ENCODE peak calls at places on chromosome 12, in five cellular contexts. M is HCT116, A is transverse colon, U is fibroblast of lung, F is GM12878. Z is an unnamed sample.
A peak's percentile ranks its signal among the peaks of the same experiment; 100 is the strongest.

GRCh38 chr12:52032431-52032796 is 18.8 kb upstream of the NR4A1 start:
- DNase-seq in A (peak; percentile 74), F (no peak), M (no peak), U (peak; percentile 89), Z (no peak)

GRCh38 chr12:53097207-53097563 is 282 bp upstream of the IGFBP6 start:
- DNase-seq in F (no peak), U (peak; percentile 55), M (no peak), A (no peak), Z (peak; percentile 22)

GRCh38 chr12:46557539-46558373 is 185.2 kb upstream of the SLC38A2 start:
- DNase-seq in A (no peak), U (peak; percentile 49), M (no peak), F (no peak), Z (no peak)

GRCh38 chr12:69008510-69008909 is 75.5 kb upstream of the CPM start:
- DNase-seq in U (peak; percentile 36), F (no peak), M (no peak), A (no peak), Z (peak; percentile 85)

GRCh38 chr12:78406776-78407335 is 457.7 kb upstream of the SYT1 start:
- DNase-seq in U (peak; percentile 44), A (no peak), F (peak; percentile 5), M (no peak), Z (no peak)

GRCh38 chr12:105204916-105205315 is 31.1 kb downstream of the APPL2 start:
- DNase-seq in A (no peak), M (no peak), F (no peak), U (no peak), Z (no peak)

GRCh38 chr12:32399373-32400113 is at the start of gene FGD4:
- DNase-seq in U (peak; percentile 75), F (no peak), A (peak; percentile 41), M (peak; percentile 72), Z (peak; percentile 92)

GRCh38 chr12:112891093-112892024 is 15.4 kb upstream of the OAS1 start:
- DNase-seq in F (no peak), A (no peak), M (no peak), U (no peak), Z (no peak)

GRCh38 chr12:69057742-69058141 is 124.8 kb upstream of the CPM start:
- DNase-seq in A (no peak), F (no peak), M (no peak), U (no peak), Z (no peak)

GRCh38 chr12:45183263-45183662 is 32.6 kb upstream of the ANO6 start:
- DNase-seq in A (no peak), U (peak; percentile 50), M (no peak), F (no peak), Z (peak; percentile 8)

GRCh38 chr12:108649668-108650067 is 16.0 kb upstream of the SELPLG start:
- DNase-seq in M (peak; percentile 86), F (no peak), A (no peak), U (peak; percentile 63), Z (no peak)

GRCh38 chr12:3149505-3150307 is 72.5 kb downstream of the TSPAN9 start:
- DNase-seq in A (no peak), U (no peak), M (no peak), F (no peak), Z (no peak)

GRCh38 chr12:131087302-131087818 is 133.7 kb downstream of the ADGRD1 start:
- DNase-seq in A (no peak), F (no peak), M (no peak), U (no peak), Z (no peak)

GRCh38 chr12:46659844-46660243 is 166.0 kb downstream of the SLC38A4 start:
- DNase-seq in F (no peak), U (no peak), A (no peak), M (no peak), Z (no peak)

GRCh38 chr12:42125372-42125767 is 19.3 kb downstream of the GXYLT1 start:
- DNase-seq in F (no peak), U (no peak), A (no peak), M (no peak), Z (no peak)

GRCh38 chr12:45725631-45726593 is 3.6 kb upstream of the ARID2 start:
- DNase-seq in A (peak; percentile 17), M (no peak), U (peak; percentile 64), F (no peak), Z (peak; percentile 45)

GRCh38 chr12:52971701-52972329 is 22.9 kb downstream of the KRT18 start:
- DNase-seq in U (peak; percentile 44), M (no peak), A (peak; percentile 51), F (no peak), Z (peak; percentile 85)

GRCh38 chr12:66279127-66279712 is 23.1 kb upstream of the HELB start:
- DNase-seq in F (no peak), U (peak; percentile 31), A (no peak), M (peak; percentile 33), Z (peak; percentile 21)

GRCh38 chr12:53999596-54000104 is 311 bp upstream of the HOXC9 start:
- DNase-seq in F (no peak), A (no peak), M (peak; percentile 75), U (peak; percentile 42), Z (peak; percentile 77)

GRCh38 chr12:42327227-42327590 is 1.2 kb downstream of the PPHLN1 start:
- DNase-seq in F (no peak), U (no peak), M (no peak), A (no peak), Z (no peak)

GRCh38 chr12:29616664-29617409 is 119.4 kb upstream of the OVCH1 start:
- DNase-seq in M (peak; percentile 34), U (peak; percentile 86), A (no peak), F (no peak), Z (peak; percentile 68)

GRCh38 chr12:108727868-108728735 is 3.2 kb downstream of the CORO1C start:
- DNase-seq in M (no peak), A (no peak), U (no peak), F (no peak), Z (no peak)

GRCh38 chr12:118749656-118750055 is 231.7 kb upstream of the SRRM4 start:
- DNase-seq in A (no peak), F (no peak), U (no peak), M (no peak), Z (no peak)

GRCh38 chr12:29759950-29760349 is 23.8 kb downstream of the TMTC1 start:
- DNase-seq in A (no peak), M (no peak), F (no peak), U (no peak), Z (no peak)

GRCh38 chr12:19186722-19187661 is 57.5 kb downstream of the PLEKHA5 start:
- DNase-seq in U (peak; percentile 79), F (no peak), A (no peak), M (peak; percentile 31), Z (peak; percentile 32)

GRCh38 chr12:57549909-57550627 is at the start of gene KIF5A:
- DNase-seq in M (no peak), U (no peak), F (no peak), A (peak; percentile 49), Z (peak; percentile 20)

GRCh38 chr12:94545937-94546771 is 86.5 kb upstream of the CEP83 start:
- DNase-seq in M (peak; percentile 77), A (peak; percentile 65), U (peak; percentile 80), F (peak; percentile 19), Z (peak; percentile 51)

GRCh38 chr12:111066744-111067437 is 146.5 kb upstream of the MYL2 start:
- DNase-seq in U (no peak), M (peak; percentile 32), F (no peak), A (no peak), Z (peak; percentile 84)

GRCh38 chr12:111068281-111068680 is 147.9 kb upstream of the MYL2 start:
- DNase-seq in A (no peak), U (no peak), M (no peak), F (no peak), Z (no peak)

GRCh38 chr12:111069886-111070285 is 149.5 kb upstream of the MYL2 start:
- DNase-seq in U (no peak), F (no peak), M (no peak), A (no peak), Z (no peak)

GRCh38 chr12:111064982-111065381 is 144.6 kb upstream of the MYL2 start:
- DNase-seq in U (no peak), F (no peak), A (no peak), M (no peak), Z (no peak)

GRCh38 chr12:111067498-111067897 is 147.1 kb upstream of the MYL2 start:
- DNase-seq in M (no peak), F (no peak), A (no peak), U (no peak), Z (peak; percentile 68)
- H3K27ac ChIP-seq in M (no peak overlapping the region), F (no peak overlapping the region), A (no peak overlapping the region), U (no peak overlapping the region), Z (peak overlapping the region; percentile 87)

DNA sequence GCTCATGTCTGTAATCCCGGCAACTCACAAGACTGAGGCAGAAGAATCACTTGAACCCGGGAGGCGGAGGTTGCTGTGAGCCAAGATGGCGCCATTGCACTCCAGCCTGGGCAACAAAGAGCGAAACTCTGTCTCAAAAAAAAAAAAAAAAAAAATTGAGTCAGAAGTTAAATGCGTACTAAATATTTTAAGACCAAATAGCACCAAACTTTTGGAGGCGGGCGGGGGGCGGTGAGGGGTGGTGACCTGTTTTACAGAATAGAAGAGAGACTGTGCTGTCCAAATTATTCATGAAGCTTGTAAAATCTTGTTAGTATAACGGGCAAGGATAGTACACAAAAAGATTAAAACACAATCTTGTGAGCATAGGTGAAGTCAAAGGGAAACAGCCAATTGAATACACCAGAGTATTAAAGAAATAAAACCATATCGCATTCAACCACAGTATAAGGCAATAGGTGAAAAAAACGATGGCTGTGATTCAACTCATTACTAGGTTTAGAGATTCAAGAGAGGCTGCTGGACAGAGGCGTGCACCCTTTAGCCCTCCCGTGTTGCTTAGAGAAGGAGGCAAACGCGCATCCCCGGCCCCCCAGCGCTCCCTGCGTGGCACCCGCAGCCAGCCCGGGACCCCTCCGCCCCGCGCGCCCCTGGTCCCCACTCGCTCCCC is 571 bp downstream of the ZNF891 start:
- DNase-seq in A (no peak), F (no peak), U (peak; percentile 36), M (no peak), Z (peak; percentile 27)
- TF ChIP-seq CTCF in A (no peak), F (no peak), U (no peak), M (no peak), Z (no peak)

DNA sequence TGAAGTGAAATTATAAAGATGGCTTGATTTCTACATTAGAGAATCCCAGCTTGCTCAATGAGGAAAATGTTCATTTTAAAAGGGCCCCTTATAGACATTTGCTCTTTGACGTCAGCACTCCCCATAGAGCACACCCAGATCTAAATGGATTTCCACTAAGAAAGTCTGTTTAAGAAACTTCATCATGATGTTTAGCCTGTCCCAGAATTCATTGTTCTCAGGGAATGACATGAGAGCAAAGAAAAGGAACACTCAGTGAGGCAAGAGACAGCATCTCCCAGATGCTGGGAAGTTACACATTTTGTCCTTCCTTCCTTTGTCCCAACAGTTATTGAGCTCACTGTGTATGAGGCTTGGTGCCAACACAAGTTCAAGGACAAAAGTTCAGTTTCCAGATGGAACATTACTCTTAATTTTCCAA is 4.9 kb downstream of the PHLDA1 start:
- DNase-seq in F (no peak), U (peak; percentile 91), M (no peak), A (no peak), Z (no peak)
- H3K27ac ChIP-seq in F (no peak overlapping the region), U (peak overlapping the region; percentile 97), M (peak overlapping the region; percentile 88), A (peak overlapping the region; percentile 8), Z (no peak overlapping the region)

GRCh38 chr12:107372229-107372658 is 278.9 kb upstream of the CRY1 start:
- DNase-seq in F (no peak), M (no peak), U (no peak), A (no peak), Z (peak; percentile 34)
- TF ChIP-seq CTCF in F (no peak), M (no peak), U (no peak), A (no peak), Z (no peak)

GRCh38 chr12:123050913-123051312 is 70.4 kb downstream of the ARL6IP4 start:
- DNase-seq in A (no peak), M (no peak), U (no peak), F (no peak), Z (no peak)
- H3K27ac ChIP-seq in A (peak overlapping the region; percentile 75), M (no peak overlapping the region), U (no peak overlapping the region), F (no peak overlapping the region), Z (no peak overlapping the region)

Z was measured in RWPE1.